ENCODE peak calls at places on chromosome 2, in six cellular contexts. Q is astrocyte; N is aorta; U is glutamatergic neuron; S is stimulated activated CD4-positive, alpha-beta T cell treated with anti-CD3 and anti-CD28 coated beads, TNF-alpha, amount 100 ng/mL, for 4 hours; A is H54. B is an unnamed sample.

GRCh38 chr2:138615257-138615656 is 113.7 kb downstream of the SPOPL start:
- DNase-seq in Q (peak), N (no peak), U (no peak), S (no peak), A (peak), B (no peak)

GRCh38 chr2:29080886-29081743 is 6.8 kb upstream of the PCARE start:
- DNase-seq in Q (no peak), N (no peak), U (no peak), S (no peak), A (no peak), B (no peak)

GRCh38 chr2:234211797-234212196 is 161.3 kb downstream of the SPP2 start:
- DNase-seq in Q (no peak), N (no peak), U (no peak), S (no peak), A (no peak), B (no peak)

GRCh38 chr2:96201338-96201737 is 7.3 kb downstream of the STARD7 start:
- DNase-seq in Q (no peak), N (no peak), U (no peak), S (no peak), A (no peak), B (no peak)

GRCh38 chr2:152444448-152444847 is 109.5 kb downstream of the FMNL2 start:
- DNase-seq in Q (no peak), N (no peak), U (no peak), S (no peak), A (no peak), B (no peak)

GRCh38 chr2:203682688-203683130 is 23.7 kb upstream of the CD28 start:
- DNase-seq in Q (peak), N (no peak), U (no peak), S (no peak), A (no peak), B (no peak)

GRCh38 chr2:234999740-235000425 is 48.1 kb downstream of the SH3BP4 start:
- DNase-seq in Q (no peak), N (no peak), U (no peak), S (no peak), A (no peak), B (no peak)

GRCh38 chr2:149082781-149083180 is 44.3 kb downstream of the LYPD6B start:
- DNase-seq in Q (no peak), N (no peak), U (no peak), S (no peak), A (no peak), B (no peak)

GRCh38 chr2:138294451-138294850 is 207.1 kb upstream of the SPOPL start:
- DNase-seq in Q (no peak), N (no peak), U (no peak), S (no peak), A (no peak), B (no peak)

GRCh38 chr2:8312861-8313768 is 368.7 kb upstream of the ID2 start:
- DNase-seq in Q (peak), N (no peak), U (no peak), S (no peak), A (no peak), B (no peak)

GRCh38 chr2:202286595-202286994 is 21.0 kb downstream of the NOP58 start:
- DNase-seq in Q (no peak), N (no peak), U (no peak), S (no peak), A (no peak), B (no peak)

GRCh38 chr2:190575263-190575662 is 40.7 kb upstream of the NEMP2 start:
- DNase-seq in Q (no peak), N (no peak), U (no peak), S (no peak), A (no peak), B (no peak)